ENCODE peak calls at places on chromosome 15, in five cellular contexts. P is AG04450, L is colonic mucosa, F is aorta, A is Peyer's patch. V is an unnamed sample.

GRCh38 chr15:96064351-96064756 is 266.1 kb upstream of the NR2F2 start:
- DNase-seq in F (no peak), A (no peak), P (peak), L (no peak), V (no peak)

GRCh38 chr15:46088486-46089437 is 453.9 kb downstream of the SQOR start:
- DNase-seq in A (no peak), P (no peak), F (no peak), L (no peak), V (no peak)

GRCh38 chr15:90893175-90894090 is 9.1 kb downstream of the FES start:
- DNase-seq in L (no peak), F (no peak), P (no peak), A (no peak), V (no peak)

GRCh38 chr15:37824717-37825382 is 109.6 kb upstream of the TMCO5A start:
- DNase-seq in P (peak), A (no peak), L (no peak), F (no peak), V (no peak)

GRCh38 chr15:67826717-67827560 is 1.6 kb downstream of the SKOR1 start:
- DNase-seq in F (no peak), A (peak), L (no peak), P (no peak), V (peak)

GRCh38 chr15:77118787-77119410 is 48.0 kb upstream of the TSPAN3 start:
- DNase-seq in F (no peak), L (peak), P (peak), A (no peak), V (no peak)

GRCh38 chr15:67504796-67505195 is 16.1 kb upstream of the C15orf61 start:
- DNase-seq in F (no peak), L (no peak), A (no peak), P (no peak), V (no peak)

GRCh38 chr15:66006986-66007385 is 137.7 kb downstream of the RAB11A start:
- DNase-seq in A (no peak), P (no peak), F (no peak), L (no peak), V (no peak)

GRCh38 chr15:33068531-33068990 is 126.0 kb downstream of the FMN1 start:
- DNase-seq in L (peak), P (no peak), A (peak), F (no peak), V (no peak)

GRCh38 chr15:52936489-52936888 is 146.4 kb upstream of the ONECUT1 start:
- DNase-seq in F (no peak), P (no peak), L (no peak), A (no peak), V (no peak)

GRCh38 chr15:93028111-93028631 is 60.8 kb downstream of the RGMA start:
- DNase-seq in L (no peak), A (no peak), F (no peak), P (no peak), V (no peak)

GRCh38 chr15:74543583-74543982 is 2.6 kb downstream of the ARID3B start:
- DNase-seq in P (no peak), L (no peak), A (no peak), F (no peak), V (no peak)

GRCh38 chr15:82047493-82048446 is 2.0 kb upstream of the MEX3B start:
- DNase-seq in A (peak), F (no peak), L (no peak), P (no peak), V (no peak)

GRCh38 chr15:57019496-57020160 is 101.2 kb downstream of the TCF12 start:
- DNase-seq in F (no peak), A (no peak), P (no peak), L (no peak), V (no peak)

GRCh38 chr15:55186331-55186730 is 10.4 kb downstream of the RSL24D1 start:
- DNase-seq in A (no peak), L (no peak), P (no peak), F (no peak), V (no peak)

GRCh38 chr15:89749059-89749458 is 2.0 kb downstream of the MESP1 start:
- DNase-seq in A (no peak), F (no peak), P (no peak), L (no peak), V (no peak)

GRCh38 chr15:25947336-25948080 is 84.4 kb upstream of the ATP10A start:
- DNase-seq in A (no peak), P (no peak), L (no peak), F (no peak), V (no peak)

GRCh38 chr15:50113187-50113505 is 5.9 kb downstream of the ATP8B4 start:
- DNase-seq in L (no peak), A (no peak), P (no peak), F (no peak), V (no peak)

GRCh38 chr15:56058986-56059385 is 65.6 kb upstream of the NEDD4 start:
- DNase-seq in L (no peak), F (no peak), A (no peak), P (no peak), V (no peak)

GRCh38 chr15:67937153-67937761 is 97.4 kb upstream of the RNU6-1 start:
- DNase-seq in L (no peak), F (no peak), P (no peak), A (no peak), V (peak)

GRCh38 chr15:54373332-54373731 is 395.1 kb downstream of the UNC13C start:
- DNase-seq in L (no peak), F (no peak), A (no peak), P (no peak), V (no peak)

GRCh38 chr15:41651373-41651772 is 8.8 kb upstream of the MGA start:
- DNase-seq in A (no peak), F (no peak), L (no peak), P (no peak), V (no peak)

GRCh38 chr15:41647269-41647668 is 12.9 kb upstream of the MGA start:
- DNase-seq in A (no peak), L (no peak), F (no peak), P (no peak), V (no peak)

GRCh38 chr15:41650806-41651205 is 9.4 kb upstream of the MGA start:
- DNase-seq in L (no peak), A (no peak), P (no peak), F (no peak), V (no peak)

GRCh38 chr15:41648097-41648496 is 12.1 kb upstream of the MGA start:
- DNase-seq in P (no peak), L (no peak), A (no peak), F (no peak), V (no peak)

GRCh38 chr15:41648770-41649169 is 11.4 kb upstream of the MGA start:
- DNase-seq in F (no peak), A (no peak), P (no peak), L (no peak), V (no peak)
- H3K27ac ChIP-seq in F (no peak), A (no peak), P (no peak), L (no peak), V (no peak)

GRCh38 chr15:44782516-44782915 is 46.2 kb downstream of the TRIM69 start:
- DNase-seq in L (no peak), F (no peak), P (no peak), A (no peak), V (no peak)
- H3K4me3 ChIP-seq in L (no peak), F (no peak), P (no peak), A (no peak), V (no peak)

GRCh38 chr15:58684751-58685150 is 64.8 kb downstream of the ADAM10 start:
- DNase-seq in P (no peak), L (no peak), A (no peak), F (no peak), V (no peak)

GRCh38 chr15:58684036-58684700 is 65.3 kb downstream of the ADAM10 start:
- DNase-seq in F (no peak), A (no peak), L (no peak), P (no peak), V (no peak)

GRCh38 chr15:58682234-58682633 is 67.3 kb downstream of the ADAM10 start:
- DNase-seq in L (no peak), F (no peak), P (no peak), A (no peak), V (no peak)

GRCh38 chr15:58690703-58691102 is 58.8 kb downstream of the ADAM10 start:
- DNase-seq in A (no peak), F (no peak), L (no peak), P (no peak), V (no peak)

GRCh38 chr15:58686286-58686685 is 63.2 kb downstream of the ADAM10 start:
- DNase-seq in F (no peak), A (no peak), L (no peak), P (no peak), V (no peak)
- H3K27ac ChIP-seq in F (no peak), A (no peak), L (no peak), P (no peak), V (no peak)

DNA sequence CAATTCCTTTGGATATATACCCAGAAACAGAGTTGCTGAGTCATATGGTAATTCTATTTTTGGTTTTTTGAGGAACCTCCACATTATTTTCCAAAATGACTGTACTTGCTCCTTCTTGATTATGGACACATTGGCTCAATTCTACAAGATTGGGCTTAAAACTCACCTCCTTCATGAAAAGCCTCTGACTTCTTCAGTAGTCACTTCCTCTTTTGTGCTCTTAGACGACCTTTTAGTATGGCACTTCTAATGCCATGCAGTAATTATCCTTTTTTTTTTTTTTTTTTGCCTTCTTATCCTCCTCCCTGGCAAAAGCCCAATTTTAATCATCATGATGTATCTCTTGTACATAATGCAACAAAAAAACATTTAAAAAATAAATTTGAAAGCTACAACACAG is 33.0 kb upstream of the ABHD17C start:
- DNase-seq in L (no peak), F (no peak), P (no peak), A (no peak), V (no peak)
- H3K4me3 ChIP-seq in L (no peak), F (no peak), P (no peak), A (no peak), V (no peak)

GRCh38 chr15:39538936-39539335 is 41.9 kb upstream of the THBS1 start:
- DNase-seq in P (no peak), L (no peak), F (no peak), A (no peak), V (no peak)
- H3K27ac ChIP-seq in P (no peak), L (no peak), F (no peak), A (no peak), V (no peak)